ENCODE peak calls at places on chromosomes 4 and X, in eight cellular contexts. M is mesothelial cell of epicardium, G is nephron progenitor cell, P is fibroblast of villous mesenchyme, H is heart left ventricle, S is astrocyte of the spinal cord, U is upper lobe of left lung, J is suprapubic skin. L is an unnamed sample.

GRCh38 chr4:30269850-30270249 is 450.3 kb upstream of the PCDH7 start:
- DNase-seq in J (no peak), H (no peak), U (no peak), P (no peak), S (no peak), M (no peak), G (no peak), L (peak)

GRCh38 chrX:6574762-6575161 is 39.8 kb upstream of the VCX3A start:
- DNase-seq in H (no peak), G (peak), U (no peak), S (no peak), M (no peak), P (no peak), J (no peak), L (no peak)

GRCh38 chrX:126819429-126819828 is at the start of gene PRR32:
- DNase-seq in P (no peak), S (no peak), H (no peak), U (no peak), G (no peak), M (no peak), J (no peak), L (no peak)

GRCh38 chr4:99845708-99846469 is 29.3 kb downstream of the DAPP1 start:
- DNase-seq in H (no peak), P (no peak), G (no peak), M (no peak), S (no peak), U (no peak), J (no peak), L (no peak)

GRCh38 chr4:138392751-138393308 is 150.7 kb upstream of the SLC7A11 start:
- DNase-seq in P (no peak), U (no peak), H (no peak), M (no peak), S (no peak), J (no peak), G (no peak), L (no peak)

GRCh38 chrX:95218964-95219363 is 1465.7 kb upstream of the DIAPH2 start:
- DNase-seq in S (no peak), J (no peak), H (no peak), P (no peak), U (no peak), M (no peak), G (no peak), L (no peak)

GRCh38 chrX:43741843-43742573 is 85.9 kb downstream of the MAOA start:
- DNase-seq in H (no peak), J (no peak), U (no peak), S (peak), G (no peak), P (peak), M (no peak), L (peak)

GRCh38 chr4:86032476-86033022 is 327.3 kb downstream of the MAPK10 start:
- DNase-seq in S (peak), M (no peak), U (no peak), J (no peak), P (peak), G (no peak), H (no peak), L (peak)

GRCh38 chr4:168509786-168510185 is 12.9 kb downstream of the PALLD start:
- DNase-seq in G (no peak), H (no peak), J (no peak), S (no peak), U (no peak), P (peak), M (no peak), L (peak)

GRCh38 chr4:156771171-156771837 is 200.3 kb downstream of the PDGFC start:
- DNase-seq in P (peak), G (peak), H (no peak), S (peak), M (no peak), J (no peak), U (no peak), L (peak)

GRCh38 chr4:80492761-80493160 is 157.2 kb downstream of the CFAP299 start:
- DNase-seq in J (no peak), P (no peak), M (no peak), H (no peak), S (no peak), U (no peak), G (no peak), L (no peak)

GRCh38 chr4:3724319-3725231 is 41.6 kb upstream of the ADRA2C start:
- DNase-seq in S (no peak), P (peak), J (no peak), U (no peak), M (no peak), H (no peak), G (peak), L (no peak)

GRCh38 chr4:139330283-139330682 is 28.0 kb upstream of the NDUFC1 start:
- DNase-seq in U (no peak), H (no peak), S (no peak), P (no peak), J (no peak), M (no peak), G (no peak), L (no peak)

GRCh38 chr4:99807666-99808065 is 9.0 kb upstream of the DAPP1 start:
- DNase-seq in H (no peak), M (no peak), S (no peak), J (no peak), U (no peak), G (no peak), P (no peak), L (no peak)

GRCh38 chrX:129632443-129632842 is 22.3 kb downstream of the APLN start:
- DNase-seq in M (no peak), P (peak), U (no peak), G (no peak), S (no peak), J (no peak), H (no peak), L (no peak)

GRCh38 chrX:24860140-24860539 is 155.6 kb downstream of the ARX start:
- DNase-seq in H (no peak), P (no peak), M (no peak), U (no peak), S (no peak), J (no peak), G (no peak), L (peak)

GRCh38 chr4:170682511-170682910 is 592.8 kb upstream of the AADAT start:
- DNase-seq in M (no peak), H (no peak), G (no peak), S (no peak), P (no peak), J (no peak), U (no peak), L (no peak)

GRCh38 chr4:26077840-26078239 is 163.8 kb downstream of the SMIM20 start:
- DNase-seq in P (no peak), U (no peak), S (no peak), G (no peak), M (no peak), H (no peak), J (no peak), L (no peak)

GRCh38 chr4:182978152-182978827 is 61.1 kb upstream of the DCTD start:
- DNase-seq in H (no peak), M (no peak), G (no peak), P (peak), S (peak), U (no peak), J (no peak), L (peak)

GRCh38 chr4:184747034-184747830 is 13.3 kb upstream of the CENPU start:
- DNase-seq in J (no peak), P (no peak), M (no peak), G (no peak), U (no peak), S (no peak), H (peak), L (no peak)

GRCh38 chr4:148023782-148024181 is 291.9 kb downstream of the ARHGAP10 start:
- DNase-seq in G (no peak), P (peak), M (no peak), S (no peak), J (no peak), H (no peak), U (no peak), L (no peak)

GRCh38 chr4:142452132-142452855 is 393.8 kb downstream of the INPP4B start:
- DNase-seq in U (no peak), M (no peak), G (no peak), J (no peak), S (no peak), H (no peak), P (peak), L (no peak)

GRCh38 chrX:132025085-132025484 is 2.0 kb downstream of the STK26 start:
- DNase-seq in S (no peak), M (no peak), H (no peak), P (no peak), J (no peak), G (peak), U (no peak), L (no peak)

GRCh38 chrX:46791927-46792825 is 33.3 kb upstream of the SLC9A7 start:
- DNase-seq in U (no peak), H (no peak), J (no peak), G (no peak), S (peak), P (peak), M (no peak), L (peak)

GRCh38 chrX:153441296-153441695 is 4.6 kb downstream of the TREX2 start:
- DNase-seq in G (no peak), M (no peak), P (no peak), S (no peak), H (no peak), U (no peak), J (no peak), L (no peak)

GRCh38 chrX:154019061-154019621 is 561 bp downstream of the IRAK1 start:
- DNase-seq in S (no peak), H (no peak), P (no peak), M (no peak), J (no peak), G (peak), U (peak), L (no peak)

GRCh38 chrX:47814853-47815252 is 21.8 kb upstream of the ZNF81 start:
- DNase-seq in S (no peak), J (no peak), M (no peak), P (no peak), G (no peak), H (no peak), U (no peak), L (peak)

GRCh38 chr4:67161311-67161710 is 384.0 kb downstream of the CENPC start:
- DNase-seq in U (no peak), H (no peak), G (no peak), J (no peak), S (no peak), P (no peak), M (no peak), L (no peak)

GRCh38 chr4:113871080-113871479 is 108.4 kb downstream of the ARSJ start:
- DNase-seq in M (no peak), P (no peak), H (no peak), J (no peak), G (no peak), U (no peak), S (no peak), L (no peak)

GRCh38 chr4:173194175-173194574 is 25.6 kb downstream of the GALNT7 start:
- DNase-seq in H (no peak), P (no peak), J (no peak), S (no peak), M (no peak), G (no peak), U (no peak), L (no peak)

GRCh38 chr4:73308286-73308685 is 49.7 kb upstream of the ANKRD17 start:
- DNase-seq in S (peak), U (no peak), J (no peak), P (peak), G (no peak), H (no peak), M (no peak), L (peak)
- TF ChIP-seq CTCF in S (peak), U (peak), J (no peak), P (peak), G (no peak), H (no peak), M (no peak), L (peak)

DNA sequence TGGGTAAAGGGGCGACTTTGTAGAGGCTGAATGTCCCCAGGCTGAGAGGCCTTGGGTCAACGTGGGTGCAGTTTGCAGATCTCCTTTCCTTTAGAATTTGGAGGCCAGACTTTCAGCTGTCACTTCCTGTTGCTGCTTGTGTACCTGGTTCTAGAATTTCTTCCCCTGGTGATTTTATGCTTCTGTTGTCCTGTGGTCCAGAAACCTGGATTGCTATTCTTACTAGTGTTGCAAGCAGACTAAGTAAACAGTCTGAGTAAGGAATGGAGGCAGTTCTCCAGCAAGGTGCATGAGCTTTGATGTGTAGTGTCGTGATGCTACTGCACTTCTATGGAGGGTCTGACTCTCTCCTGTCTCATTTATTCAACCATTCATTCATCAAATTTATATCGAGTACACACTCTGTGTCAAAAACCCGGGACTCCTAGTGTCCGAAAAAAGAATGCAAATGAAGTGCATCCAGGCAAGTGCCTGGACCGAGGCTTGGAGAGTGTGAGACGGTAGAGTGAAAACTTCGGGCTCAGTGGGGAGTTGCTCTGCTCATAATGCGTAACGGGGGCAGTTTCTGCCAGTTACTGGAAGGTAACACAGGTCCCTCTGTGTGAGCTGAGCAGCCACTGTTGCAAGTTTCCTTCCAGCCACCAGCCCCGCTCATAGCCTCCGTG is 83.3 kb downstream of the SORCS2 start:
- DNase-seq in G (no peak), J (no peak), U (no peak), P (no peak), H (peak), S (no peak), M (no peak), L (no peak)
- TF ChIP-seq CTCF in G (no peak), J (no peak), U (no peak), P (no peak), H (no peak), S (no peak), M (no peak), L (peak)

GRCh38 chrX:69987691-69988090 is 62.0 kb downstream of the AWAT2 start:
- DNase-seq in P (no peak), U (no peak), J (no peak), S (no peak), G (no peak), H (no peak), M (no peak), L (no peak)
- TF ChIP-seq CTCF in P (no peak), U (no peak), J (no peak), S (no peak), G (no peak), H (no peak), M (no peak), L (no peak)

DNA sequence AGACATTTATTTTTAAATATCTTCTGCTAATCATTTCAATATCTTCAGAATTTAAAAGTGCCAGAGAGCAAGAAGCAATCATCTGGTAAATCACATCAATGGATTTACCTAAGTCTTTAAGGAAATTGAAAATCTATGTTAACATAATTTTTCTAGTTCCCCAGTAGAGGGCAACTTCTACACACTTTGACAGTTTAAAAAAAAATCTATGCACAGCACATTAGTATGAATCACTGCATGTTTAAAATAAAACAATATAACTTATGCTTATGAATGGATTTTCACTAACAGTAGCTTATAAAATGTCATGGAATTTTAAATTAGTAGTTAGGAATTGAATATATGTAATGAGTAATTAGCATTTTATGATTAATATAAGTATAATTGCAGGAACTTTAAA is 126.5 kb downstream of the REELD1 start:
- DNase-seq in J (no peak), H (no peak), U (no peak), S (peak), P (peak), M (no peak), G (no peak), L (peak)
- TF ChIP-seq CTCF in J (no peak), H (peak), U (peak), S (peak), P (peak), M (peak), G (peak), L (peak)

L was measured in choroid plexus epithelial cell.